ENCODE peak calls at places on chromosomes 2 and 18, in seven cellular contexts. J is right lobe of liver, U is stomach, S is uterus, Z is heart left ventricle, E is A549, X is adrenal gland. K is an unnamed sample.

GRCh38 chr2:77028032-77028600 is 494.1 kb downstream of the LRRTM4 start:
- DNase-seq in X (no peak), S (no peak), U (no peak), J (no peak), Z (no peak), E (no peak), K (no peak)

GRCh38 chr18:52617931-52618330 is 277.9 kb downstream of the DCC start:
- DNase-seq in J (no peak), X (no peak), S (no peak), Z (no peak), E (no peak), U (no peak), K (no peak)

GRCh38 chr18:2547477-2548087 is 23.7 kb downstream of the METTL4 start:
- DNase-seq in Z (no peak), E (no peak), J (no peak), U (no peak), S (no peak), X (no peak), K (peak)

GRCh38 chr18:70107037-70107436 is 98.5 kb downstream of the RTTN start:
- DNase-seq in Z (no peak), X (no peak), S (no peak), U (no peak), E (no peak), J (no peak), K (no peak)

GRCh38 chr2:130318906-130319305 is 23.8 kb upstream of the IMP4 start:
- DNase-seq in X (no peak), Z (no peak), J (no peak), E (no peak), U (no peak), S (no peak), K (no peak)

GRCh38 chr2:200662727-200663126 is 76.9 kb downstream of the AOX1 start:
- DNase-seq in Z (no peak), J (no peak), S (no peak), U (no peak), X (peak), E (peak), K (no peak)

GRCh38 chr18:44098551-44099098 is 582.1 kb upstream of the SETBP1 start:
- DNase-seq in S (no peak), U (no peak), J (no peak), X (no peak), E (no peak), Z (no peak), K (peak)

GRCh38 chr2:226782092-226782713 is 17.4 kb downstream of the IRS1 start:
- DNase-seq in E (no peak), J (no peak), Z (no peak), S (no peak), X (no peak), U (no peak), K (no peak)

GRCh38 chr2:126657636-126658315 is 1.8 kb downstream of the GYPC start:
- DNase-seq in X (peak), J (peak), Z (peak), S (peak), U (peak), E (no peak), K (peak)

GRCh38 chr2:138373993-138374408 is 127.6 kb upstream of the SPOPL start:
- DNase-seq in X (no peak), S (no peak), Z (no peak), U (no peak), J (no peak), E (peak), K (peak)

GRCh38 chr18:70421471-70421870 is 132.6 kb downstream of the SOCS6 start:
- DNase-seq in S (no peak), E (no peak), X (no peak), J (no peak), U (no peak), Z (no peak), K (no peak)

GRCh38 chr2:42792087-42792582 is 248 bp downstream of the HAAO start:
- DNase-seq in U (no peak), X (no peak), Z (no peak), J (no peak), S (no peak), E (no peak), K (no peak)

GRCh38 chr2:171404258-171404657 is 29.5 kb downstream of the METTL8 start:
- DNase-seq in J (no peak), S (no peak), Z (no peak), E (peak), X (no peak), U (no peak), K (no peak)

GRCh38 chr2:166563894-166564293 is 69.8 kb upstream of the SCN7A start:
- DNase-seq in Z (no peak), S (no peak), X (no peak), E (no peak), U (no peak), J (no peak), K (no peak)

GRCh38 chr18:62715829-62716678 is 713 bp downstream of the PHLPP1 start:
- DNase-seq in J (peak), E (peak), X (peak), U (peak), Z (peak), S (peak), K (peak)
- TF ChIP-seq POLR2A in J (no peak), E (no peak), X (no peak), U (no peak), Z (no peak), S (peak), K (no peak)

GRCh38 chr2:85490861-85491763 is 47.9 kb upstream of the MAT2A start:
- DNase-seq in U (no peak), Z (no peak), E (no peak), J (no peak), S (no peak), X (no peak), K (no peak)
- TF ChIP-seq POLR2A in U (no peak), Z (no peak), E (no peak), J (no peak), S (no peak), X (no peak), K (no peak)

GRCh38 chr2:70011786-70012185 is 50.4 kb upstream of the ASPRV1 start:
- DNase-seq in J (peak), X (no peak), U (no peak), E (no peak), Z (no peak), S (no peak), K (no peak)

GRCh38 chr2:70011335-70011734 is 49.9 kb upstream of the ASPRV1 start:
- DNase-seq in S (no peak), U (no peak), E (no peak), Z (no peak), J (peak), X (no peak), K (no peak)

GRCh38 chr2:70010222-70011111 is 49.0 kb upstream of the ASPRV1 start:
- DNase-seq in U (peak), Z (no peak), S (no peak), J (peak), X (no peak), E (no peak), K (peak)

GRCh38 chr2:70008290-70008689 is 46.9 kb upstream of the ASPRV1 start:
- DNase-seq in S (no peak), J (peak), E (no peak), X (no peak), Z (no peak), U (no peak), K (no peak)

DNA sequence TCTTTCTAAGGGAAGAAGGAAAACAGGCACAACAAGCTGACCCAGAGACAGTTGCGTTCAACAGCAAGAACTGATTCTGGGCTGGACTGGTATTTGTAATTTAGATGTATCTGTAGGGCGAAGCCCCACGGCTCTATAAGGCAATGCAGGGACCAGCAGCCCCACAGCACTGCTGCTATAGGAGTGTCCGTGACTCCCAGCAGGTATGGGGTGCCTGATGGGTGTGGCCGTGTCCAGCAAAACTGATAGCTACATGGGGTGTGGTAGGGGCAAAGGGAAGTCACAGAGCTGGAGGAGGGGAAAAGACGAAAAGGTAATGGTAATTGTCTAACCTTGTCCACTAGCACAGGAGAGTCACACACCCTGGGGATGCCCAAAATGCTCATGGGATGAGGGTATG is 48.3 kb upstream of the ASPRV1 start:
- DNase-seq in J (peak), Z (no peak), U (peak), E (no peak), X (no peak), S (no peak), K (peak)
- TF ChIP-seq POLR2A in J (no peak), Z (no peak), U (no peak), E (no peak), X (no peak), S (no peak), K (no peak)

DNA sequence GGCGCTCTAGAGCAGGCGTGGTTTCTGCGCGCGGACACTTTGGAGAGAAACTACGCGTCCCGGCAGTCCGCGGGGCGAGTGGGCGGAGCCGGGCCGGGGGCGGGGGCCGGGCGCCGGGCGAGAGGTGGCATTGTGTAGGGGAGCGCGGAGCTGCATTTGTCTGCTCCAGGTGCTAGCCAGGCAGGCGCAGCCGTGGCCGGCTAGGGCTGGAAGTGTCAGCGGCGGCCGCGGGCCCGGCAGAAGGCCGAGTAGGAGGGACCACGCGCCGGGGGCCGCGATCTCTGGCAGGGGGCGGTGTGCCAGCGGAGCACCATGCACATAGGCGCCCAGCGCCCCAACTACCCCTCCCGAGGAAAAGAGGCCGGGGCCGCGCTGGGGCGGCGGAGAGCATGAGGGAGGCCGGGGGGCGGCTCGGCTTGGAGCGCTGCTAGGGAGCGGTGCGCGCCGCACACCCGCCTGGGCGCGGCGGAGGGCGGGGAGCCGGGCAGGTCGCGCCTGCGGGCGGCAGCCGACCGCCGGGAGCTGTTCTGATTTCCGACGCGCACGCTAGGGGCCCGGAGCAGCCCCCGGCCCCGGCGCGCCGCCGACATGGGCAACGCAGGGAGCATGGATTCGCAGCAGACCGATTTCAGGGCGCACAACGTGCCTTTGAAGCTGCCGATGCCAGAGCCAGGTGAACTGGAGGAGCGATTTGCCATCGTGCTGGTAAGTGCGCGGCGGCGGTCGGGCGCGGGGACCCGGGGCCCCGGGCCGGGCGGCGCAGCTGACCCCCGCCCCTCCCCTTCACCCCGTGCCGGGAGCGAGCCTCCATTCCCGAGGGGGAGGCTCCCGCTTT is at the start of gene FMNL2:
- DNase-seq in X (peak), J (peak), S (peak), Z (peak), U (peak), E (peak), K (peak)
- TF ChIP-seq POLR2A in X (peak), J (peak), S (peak), Z (no peak), U (no peak), E (peak), K (no peak)

GRCh38 chr2:240249423-240250149 is 109.1 kb upstream of the OTOS start:
- DNase-seq in J (peak), E (no peak), U (peak), S (no peak), Z (peak), X (no peak), K (no peak)

GRCh38 chr2:240252191-240252871 is 111.9 kb upstream of the OTOS start:
- DNase-seq in E (no peak), S (no peak), U (peak), J (no peak), Z (peak), X (peak), K (no peak)

GRCh38 chr2:240251848-240252190 is 111.4 kb upstream of the OTOS start:
- DNase-seq in Z (no peak), X (no peak), J (no peak), U (peak), E (no peak), S (no peak), K (no peak)

GRCh38 chr2:240250150-240250984 is 109.9 kb upstream of the OTOS start:
- DNase-seq in X (no peak), S (no peak), Z (peak), E (no peak), J (no peak), U (peak), K (no peak)

GRCh38 chr2:240250985-240251847 is 110.8 kb upstream of the OTOS start:
- DNase-seq in X (peak), S (peak), E (peak), Z (peak), U (peak), J (peak), K (peak)
- TF ChIP-seq POLR2A in X (no peak), S (peak), E (peak), Z (no peak), U (no peak), J (peak), K (no peak)

DNA sequence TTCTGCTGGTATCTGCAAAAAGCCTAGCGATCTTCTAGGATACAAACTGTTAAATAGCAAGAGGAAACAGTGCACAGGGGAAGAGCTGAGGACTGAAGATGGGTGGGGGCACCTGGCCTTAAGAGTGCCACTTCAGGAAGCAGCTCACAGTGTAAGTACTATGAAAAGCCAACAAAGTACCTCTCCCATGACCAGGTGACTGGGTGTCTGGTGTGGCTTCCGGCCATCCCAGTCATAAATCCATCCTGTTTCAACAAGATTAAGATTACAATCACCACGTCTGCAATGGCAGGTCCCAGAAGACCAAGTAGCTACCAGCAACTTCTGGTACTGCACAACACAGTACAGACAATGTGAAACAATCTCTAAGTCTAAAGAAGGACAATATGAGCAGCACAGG is 15.9 kb downstream of the ERFE start:
- DNase-seq in U (no peak), S (no peak), X (no peak), E (no peak), J (no peak), Z (no peak), K (peak)
- TF ChIP-seq POLR2A in U (no peak), S (no peak), X (no peak), E (no peak), J (no peak), Z (no peak), K (no peak)

GRCh38 chr18:57630759-57631660 is 9.4 kb upstream of the NARS1 start:
- DNase-seq in U (no peak), Z (no peak), J (no peak), S (no peak), X (no peak), E (no peak), K (no peak)

GRCh38 chr18:57629399-57629798 is 7.8 kb upstream of the NARS1 start:
- DNase-seq in S (no peak), E (no peak), Z (no peak), J (no peak), U (no peak), X (no peak), K (no peak)

GRCh38 chr18:57631697-57632096 is 10.1 kb upstream of the NARS1 start:
- DNase-seq in S (no peak), X (no peak), E (no peak), U (no peak), J (no peak), Z (no peak), K (peak)

GRCh38 chr18:57627488-57627887 is 5.9 kb upstream of the NARS1 start:
- DNase-seq in X (no peak), E (no peak), S (no peak), J (no peak), Z (no peak), U (no peak), K (no peak)

GRCh38 chr18:57630002-57630758 is 8.5 kb upstream of the NARS1 start:
- DNase-seq in E (peak), Z (peak), X (peak), U (peak), S (peak), J (peak), K (peak)
- TF ChIP-seq POLR2A in E (peak), Z (no peak), X (no peak), U (no peak), S (peak), J (peak), K (peak)

DNA sequence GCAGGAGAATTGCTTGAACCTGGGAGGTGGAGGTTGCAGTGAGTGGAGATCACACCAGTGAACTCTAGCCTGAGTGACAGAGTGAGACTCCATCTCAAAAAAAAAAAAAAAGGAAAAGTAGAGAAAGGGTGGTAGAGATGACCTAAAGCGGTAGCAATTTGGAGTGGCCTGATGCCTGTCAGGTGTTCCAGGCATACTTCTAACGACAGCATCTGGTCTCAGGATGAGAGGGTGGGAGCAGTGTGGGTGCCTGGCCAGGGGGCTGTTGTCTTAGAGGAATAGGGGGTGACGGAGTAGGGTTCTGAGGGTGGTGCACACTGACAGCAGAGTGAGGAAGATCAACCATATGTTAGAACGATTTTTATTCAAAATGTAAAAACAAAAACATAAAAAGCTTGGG is 21.8 kb downstream of the ZNF236 start:
- DNase-seq in U (no peak), J (no peak), S (no peak), E (no peak), Z (no peak), X (no peak), K (no peak)
- TF ChIP-seq POLR2A in U (no peak), J (no peak), S (no peak), E (no peak), Z (no peak), X (no peak), K (no peak)

GRCh38 chr2:68388772-68389171 is 23.7 kb downstream of the PLEK start:
- DNase-seq in X (no peak), S (no peak), Z (no peak), J (no peak), E (no peak), U (no peak), K (no peak)
- TF ChIP-seq POLR2A in X (no peak), S (no peak), Z (no peak), J (no peak), E (no peak), U (no peak), K (no peak)

GRCh38 chr2:111652681-111653080 is 231.3 kb downstream of the ANAPC1 start:
- DNase-seq in E (no peak), X (no peak), S (no peak), Z (no peak), U (no peak), J (no peak), K (no peak)

GRCh38 chr2:111652038-111652437 is 232.0 kb downstream of the ANAPC1 start:
- DNase-seq in J (no peak), X (no peak), S (no peak), E (no peak), U (no peak), Z (no peak), K (no peak)

GRCh38 chr2:111654829-111655228 is 229.2 kb downstream of the ANAPC1 start:
- DNase-seq in Z (no peak), S (no peak), U (no peak), J (peak), E (no peak), X (no peak), K (no peak)

GRCh38 chr2:111653103-111653624 is 230.8 kb downstream of the ANAPC1 start:
- DNase-seq in J (no peak), E (no peak), S (no peak), U (no peak), Z (no peak), X (no peak), K (no peak)

GRCh38 chr2:111653913-111654312 is 230.1 kb downstream of the ANAPC1 start:
- DNase-seq in S (no peak), Z (no peak), J (peak), U (no peak), E (no peak), X (no peak), K (no peak)
- TF ChIP-seq POLR2A in S (no peak), Z (no peak), J (no peak), U (no peak), E (no peak), X (no peak), K (no peak)